ENCODE peak calls at places on chromosomes 3 and 15, in ten cellular contexts. E is GM23338; Y is activated T-helper 9 cell treated with anti-CD3 and anti-CD28 coated beads, Interleukin-2, amount 50 U/mL, for 16 hours; O is adrenal gland; J is activated T-helper 1 cell treated with Interleukin-2 at 50 U/mL for 16 hours; P is BE2C; U is bronchial epithelial cell; D is NCI-H2029; L is SW480; A is WTC11. V is an unnamed sample.

GRCh38 chr15:62118446-62118964 is 46.6 kb downstream of the C2CD4B start:
- DNase-seq in E (no peak), Y (no peak), O (no peak), J (no peak), P (no peak), U (peak), D (no peak), L (no peak), A (no peak), V (no peak)

GRCh38 chr3:76715426-76715825 is 324.5 kb upstream of the ROBO2 start:
- DNase-seq in E (no peak), Y (no peak), O (no peak), J (no peak), P (no peak), U (no peak), D (no peak), L (no peak), A (no peak), V (no peak)

GRCh38 chr15:90074916-90075315 is 27.4 kb downstream of the IDH2 start:
- DNase-seq in E (no peak), Y (no peak), O (no peak), J (no peak), P (no peak), U (no peak), D (no peak), L (no peak), A (no peak), V (peak)

GRCh38 chr3:57646723-57647122 is 46.2 kb downstream of the DENND6A start:
- DNase-seq in E (no peak), Y (no peak), O (peak), J (no peak), P (no peak), U (peak), D (no peak), L (peak), A (no peak), V (no peak)

GRCh38 chr3:62332771-62333381 is 40.5 kb downstream of the FEZF2 start:
- DNase-seq in E (peak), Y (no peak), O (peak), J (no peak), P (peak), U (peak), D (no peak), L (no peak), A (no peak), V (no peak)

GRCh38 chr3:46932455-46933225 is 43.9 kb downstream of the CCDC12 start:
- DNase-seq in E (no peak), Y (no peak), O (peak), J (no peak), P (no peak), U (no peak), D (no peak), L (no peak), A (no peak), V (no peak)

GRCh38 chr15:35980719-35981118 is 434.8 kb upstream of the DPH6 start:
- DNase-seq in E (no peak), Y (no peak), O (no peak), J (no peak), P (no peak), U (peak), D (no peak), L (no peak), A (no peak), V (no peak)

GRCh38 chr3:58356054-58356453 is 23.4 kb downstream of the PXK start:
- DNase-seq in E (no peak), Y (no peak), O (peak), J (no peak), P (no peak), U (peak), D (no peak), L (no peak), A (no peak), V (no peak)

GRCh38 chr3:119604878-119605277 is 7.2 kb downstream of the PLA1A start:
- DNase-seq in E (no peak), Y (no peak), O (no peak), J (no peak), P (no peak), U (peak), D (no peak), L (peak), A (no peak), V (no peak)

GRCh38 chr15:92524161-92524560 is 130.5 kb downstream of the ST8SIA2 start:
- DNase-seq in E (no peak), Y (no peak), O (no peak), J (no peak), P (no peak), U (peak), D (no peak), L (no peak), A (no peak), V (no peak)

GRCh38 chr3:8485141-8485840 is 16.3 kb upstream of the LMCD1 start:
- DNase-seq in E (no peak), Y (no peak), O (no peak), J (no peak), P (no peak), U (no peak), D (no peak), L (no peak), A (no peak), V (no peak)

GRCh38 chr3:104901396-104901795 is 465.3 kb upstream of the ALCAM start:
- DNase-seq in E (no peak), Y (no peak), O (no peak), J (no peak), P (no peak), U (no peak), D (no peak), L (no peak), A (no peak), V (no peak)

GRCh38 chr3:89360155-89360554 is 252.7 kb downstream of the EPHA3 start:
- DNase-seq in E (no peak), Y (no peak), O (no peak), J (no peak), P (no peak), U (peak), D (no peak), L (no peak), A (no peak), V (no peak)

GRCh38 chr3:195895078-195895899 is 13.1 kb downstream of the TNK2 start:
- DNase-seq in E (peak), Y (peak), O (peak), J (peak), P (peak), U (no peak), D (no peak), L (peak), A (no peak), V (peak)

GRCh38 chr15:50996641-50997040 is 88.2 kb downstream of the AP4E1 start:
- DNase-seq in E (no peak), Y (no peak), O (no peak), J (no peak), P (no peak), U (peak), D (no peak), L (no peak), A (no peak), V (no peak)

GRCh38 chr3:99544819-99545281 is 93.5 kb upstream of the COL8A1 start:
- DNase-seq in E (no peak), Y (no peak), O (peak), J (no peak), P (no peak), U (peak), D (no peak), L (no peak), A (no peak), V (no peak)

GRCh38 chr3:33751320-33751719 is 33.3 kb upstream of the CLASP2 start:
- DNase-seq in E (no peak), Y (no peak), O (no peak), J (no peak), P (no peak), U (no peak), D (no peak), L (no peak), A (no peak), V (no peak)

GRCh38 chr15:73988075-73988969 is 3.8 kb downstream of the STOML1 start:
- DNase-seq in E (no peak), Y (no peak), O (no peak), J (no peak), P (no peak), U (peak), D (no peak), L (no peak), A (no peak), V (no peak)

GRCh38 chr3:128455786-128456748 is 10.6 kb downstream of the DNAJB8 start:
- DNase-seq in E (no peak), Y (no peak), O (no peak), J (no peak), P (peak), U (no peak), D (no peak), L (no peak), A (no peak), V (no peak)

GRCh38 chr3:143975549-143976152 is 4.0 kb downstream of the DIPK2A start:
- DNase-seq in E (peak), Y (no peak), O (peak), J (no peak), P (no peak), U (peak), D (no peak), L (peak), A (no peak), V (no peak)

GRCh38 chr3:66504761-66505641 is 4.2 kb upstream of the LRIG1 start:
- DNase-seq in E (no peak), Y (no peak), O (no peak), J (no peak), P (no peak), U (no peak), D (no peak), L (no peak), A (no peak), V (no peak)

GRCh38 chr15:62344806-62345539 is 179.9 kb upstream of the C2CD4B start:
- DNase-seq in E (peak), Y (peak), O (peak), J (peak), P (peak), U (peak), D (peak), L (peak), A (peak), V (peak)

GRCh38 chr3:12922299-12922698 is 80.9 kb upstream of the RPL32 start:
- DNase-seq in E (no peak), Y (no peak), O (no peak), J (no peak), P (no peak), U (no peak), D (no peak), L (no peak), A (no peak), V (no peak)

GRCh38 chr3:19901918-19902317 is 32.1 kb downstream of the EFHB start:
- DNase-seq in E (no peak), Y (no peak), O (no peak), J (no peak), P (peak), U (peak), D (peak), L (no peak), A (no peak), V (no peak)

GRCh38 chr3:62084558-62084957 is 288.8 kb downstream of the FEZF2 start:
- DNase-seq in E (no peak), Y (no peak), O (no peak), J (no peak), P (no peak), U (peak), D (no peak), L (peak), A (no peak), V (no peak)

GRCh38 chr15:77606142-77607034 is 26.3 kb downstream of the LINGO1 start:
- DNase-seq in E (no peak), Y (no peak), O (no peak), J (no peak), P (peak), U (no peak), D (no peak), L (no peak), A (no peak), V (no peak)

GRCh38 chr3:114645392-114645791 is 351.6 kb downstream of the TIGIT start:
- DNase-seq in E (no peak), Y (no peak), O (no peak), J (no peak), P (no peak), U (no peak), D (no peak), L (no peak), A (no peak), V (no peak)

GRCh38 chr3:32143849-32144757 is 37.7 kb downstream of the GPD1L start:
- DNase-seq in E (peak), Y (peak), O (peak), J (peak), P (peak), U (peak), D (peak), L (peak), A (peak), V (peak)

GRCh38 chr3:57597973-57598351 is 818 bp upstream of the ARF4 start:
- DNase-seq in E (no peak), Y (peak), O (no peak), J (peak), P (no peak), U (peak), D (no peak), L (peak), A (no peak), V (no peak)

GRCh38 chr3:122679467-122680291 is 960 bp upstream of the PARP14 start:
- DNase-seq in E (peak), Y (no peak), O (peak), J (no peak), P (no peak), U (peak), D (peak), L (peak), A (no peak), V (peak)

GRCh38 chr3:192727032-192727847 is at the start of gene FGF12:
- DNase-seq in E (peak), Y (no peak), O (peak), J (no peak), P (peak), U (peak), D (peak), L (peak), A (peak), V (peak)

GRCh38 chr3:87788516-87788915 is 270.3 kb downstream of the CGGBP1 start:
- DNase-seq in E (no peak), Y (no peak), O (no peak), J (no peak), P (no peak), U (no peak), D (no peak), L (no peak), A (no peak), V (no peak)

GRCh38 chr3:30256474-30256873 is 349.9 kb upstream of the TGFBR2 start:
- DNase-seq in E (no peak), Y (no peak), O (no peak), J (no peak), P (no peak), U (no peak), D (no peak), L (no peak), A (no peak), V (no peak)

GRCh38 chr3:124791639-124792111 is 61.4 kb downstream of the UMPS start:
- DNase-seq in E (no peak), Y (no peak), O (peak), J (no peak), P (no peak), U (peak), D (no peak), L (no peak), A (no peak), V (no peak)

GRCh38 chr15:68786753-68787152 is 33.9 kb downstream of the ANP32A start:
- DNase-seq in E (no peak), Y (no peak), O (no peak), J (no peak), P (no peak), U (no peak), D (no peak), L (no peak), A (no peak), V (peak)

GRCh38 chr3:4826237-4827100 is 152.8 kb upstream of the BHLHE40 start:
- DNase-seq in E (no peak), Y (no peak), O (no peak), J (no peak), P (no peak), U (no peak), D (no peak), L (no peak), A (no peak), V (no peak)

GRCh38 chr15:76994971-76995945 is at the start of gene PSTPIP1:
- DNase-seq in E (no peak), Y (peak), O (no peak), J (peak), P (peak), U (peak), D (no peak), L (no peak), A (peak), V (peak)

GRCh38 chr3:143139786-143140185 is 20.2 kb downstream of the CHST2 start:
- DNase-seq in E (no peak), Y (no peak), O (no peak), J (no peak), P (no peak), U (peak), D (no peak), L (peak), A (no peak), V (no peak)

V was measured in endodermal cell.